ENCODE peak calls at places on chromosomes 3 and 15, in seven cellular contexts. J, D, B, T, H, G and I are unnamed samples.

GRCh38 chr3:116341916-116342315 is 103.4 kb downstream of the LSAMP start:
- DNase-seq in J (no peak), D (no peak), B (no peak), T (no peak), H (no peak), G (no peak), I (no peak)

GRCh38 chr15:76107169-76107568 is 47.4 kb downstream of the TMEM266 start:
- DNase-seq in J (no peak), D (peak), B (no peak), T (no peak), H (no peak), G (no peak), I (no peak)

GRCh38 chr3:191329654-191330308 is 545 bp downstream of the UTS2B start:
- DNase-seq in J (peak), D (peak), B (no peak), T (peak), H (peak), G (peak), I (no peak)

GRCh38 chr15:51375966-51376640 is 34.6 kb downstream of the GLDN start:
- DNase-seq in J (no peak), D (peak), B (no peak), T (no peak), H (no peak), G (no peak), I (peak)

GRCh38 chr3:131543714-131544113 is 40.9 kb upstream of the MRPL3 start:
- DNase-seq in J (peak), D (peak), B (no peak), T (peak), H (peak), G (no peak), I (peak)

GRCh38 chr3:49803464-49804140 is 541 bp downstream of the INKA1 start:
- DNase-seq in J (no peak), D (no peak), B (no peak), T (peak), H (no peak), G (no peak), I (no peak)

GRCh38 chr15:36908991-36909390 is 191.4 kb downstream of the MEIS2 start:
- DNase-seq in J (no peak), D (no peak), B (no peak), T (no peak), H (no peak), G (no peak), I (no peak)

GRCh38 chr3:130760922-130761321 is 14.3 kb upstream of the PIK3R4 start:
- DNase-seq in J (no peak), D (no peak), B (no peak), T (no peak), H (no peak), G (no peak), I (no peak)

GRCh38 chr15:29220852-29221251 is 48.8 kb downstream of the NSMCE3 start:
- DNase-seq in J (no peak), D (no peak), B (no peak), T (no peak), H (no peak), G (no peak), I (no peak)

GRCh38 chr3:168876346-168877035 is 780.8 kb upstream of the GOLIM4 start:
- DNase-seq in J (no peak), D (peak), B (no peak), T (peak), H (no peak), G (no peak), I (no peak)

GRCh38 chr3:30155755-30156154 is 450.6 kb upstream of the TGFBR2 start:
- DNase-seq in J (no peak), D (no peak), B (no peak), T (peak), H (no peak), G (no peak), I (no peak)
- H3K27ac ChIP-seq in J (no peak), D (no peak), B (no peak), T (peak), H (no peak), G (no peak), I (no peak)

GRCh38 chr15:35752134-35752466 is 206.1 kb upstream of the DPH6 start:
- DNase-seq in J (no peak), D (no peak), B (no peak), T (no peak), H (no peak), G (no peak), I (no peak)

GRCh38 chr15:35753486-35753885 is 207.5 kb upstream of the DPH6 start:
- DNase-seq in J (no peak), D (peak), B (no peak), T (no peak), H (no peak), G (no peak), I (peak)

GRCh38 chr15:35750051-35750450 is 204.1 kb upstream of the DPH6 start:
- DNase-seq in J (no peak), D (no peak), B (no peak), T (no peak), H (no peak), G (no peak), I (no peak)

GRCh38 chr15:35748105-35748504 is 202.1 kb upstream of the DPH6 start:
- DNase-seq in J (no peak), D (no peak), B (no peak), T (no peak), H (no peak), G (no peak), I (no peak)

DNA sequence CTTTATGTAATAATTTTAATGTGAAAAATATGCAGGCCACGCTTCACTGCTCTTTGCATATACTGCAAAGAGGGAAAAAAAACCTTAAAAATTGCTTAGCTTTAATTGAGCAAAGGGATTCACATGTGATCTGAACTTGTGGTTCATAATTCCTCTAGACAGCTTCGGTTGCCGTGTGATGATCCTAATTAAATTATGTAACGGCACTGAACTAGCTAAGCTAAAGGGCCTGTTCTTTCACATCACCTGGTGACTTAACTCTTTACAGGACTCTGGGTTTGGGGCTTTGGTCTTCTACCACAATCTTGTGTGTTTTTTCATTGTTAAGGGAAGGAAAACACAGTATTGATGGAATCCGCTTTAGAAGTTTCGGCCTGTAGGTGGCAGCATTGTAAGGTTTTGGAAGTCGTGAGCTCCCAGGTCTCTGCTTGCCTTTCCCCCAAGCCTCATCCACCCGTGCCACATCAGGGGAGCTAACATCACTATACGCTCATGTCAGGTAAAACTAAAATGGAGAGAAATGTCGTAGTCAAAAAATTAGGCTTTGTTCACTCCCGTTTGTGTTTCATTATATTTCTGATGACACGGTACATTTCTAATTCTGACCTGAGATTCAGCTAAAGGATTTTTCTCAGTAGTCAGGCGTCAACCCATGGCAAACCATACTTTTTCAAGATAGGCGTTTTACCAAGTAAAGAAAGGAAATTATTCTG is 205.6 kb upstream of the DPH6 start:
- DNase-seq in J (peak), D (peak), B (peak), T (peak), H (peak), G (peak), I (peak)
- TF ChIP-seq CTCF in J (peak), D (peak), B (peak), T (peak), H (peak), G (peak), I (peak)

GRCh38 chr3:13367728-13368127 is 52.4 kb downstream of the NUP210 start:
- DNase-seq in J (no peak), D (no peak), B (no peak), T (no peak), H (no peak), G (no peak), I (no peak)
- H3K27ac ChIP-seq in J (no peak), D (no peak), B (no peak), T (no peak), H (no peak), G (no peak), I (no peak)

DNA sequence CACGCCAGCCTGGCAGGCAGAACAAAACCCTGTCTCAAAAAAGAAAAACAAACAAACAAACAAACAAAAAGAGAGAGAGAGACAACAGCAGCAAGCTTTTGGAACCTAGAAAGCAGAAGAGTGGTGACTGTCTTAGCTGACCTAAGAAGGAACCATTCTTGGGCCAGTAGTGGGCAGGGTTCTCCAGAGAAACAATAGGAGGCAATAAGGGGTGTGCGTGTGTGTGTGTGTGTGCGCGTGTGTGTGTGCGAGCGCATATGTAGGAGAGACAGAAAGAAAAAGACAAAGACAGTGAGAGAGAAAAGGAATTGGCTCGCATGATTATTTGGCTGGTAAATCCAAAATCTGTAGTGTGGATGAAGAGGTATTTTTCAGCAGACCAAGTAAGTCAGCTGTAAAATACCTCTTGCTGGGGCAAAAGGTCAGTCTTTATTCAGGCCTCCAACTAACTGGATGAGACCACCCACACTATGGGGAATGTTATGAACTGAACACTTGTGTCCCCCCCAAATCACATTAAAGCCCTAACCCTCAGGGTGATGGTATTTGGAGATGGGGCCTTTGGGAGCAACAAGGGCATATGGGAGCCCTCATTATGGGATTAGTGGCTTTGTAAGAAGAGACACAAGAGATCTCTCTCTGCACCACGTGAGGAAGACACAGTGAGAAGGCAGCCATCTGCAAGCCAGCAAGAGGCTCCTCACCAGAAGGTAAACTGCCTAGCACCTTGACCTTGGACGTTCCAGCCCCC is 15.1 kb upstream of the BLM start:
- DNase-seq in J (no peak), D (no peak), B (no peak), T (peak), H (no peak), G (no peak), I (no peak)
- TF ChIP-seq CTCF in J (no peak), D (no peak), B (no peak), T (no peak), H (no peak), G (peak), I (no peak)